ENCODE peak calls at places on chromosomes 3 and 15, in seven cellular contexts. O, E, X, W, D, J and L are unnamed samples.

GRCh38 chr3:171704002-171704401 is 106.3 kb downstream of the PLD1 start:
- DNase-seq in D (no peak), O (peak), J (no peak), E (peak), X (no peak), W (peak), L (peak)

GRCh38 chr15:70095387-70096214 is 2.1 kb downstream of the TLE3 start:
- DNase-seq in W (no peak), J (no peak), X (no peak), O (peak), D (no peak), E (no peak), L (no peak)

GRCh38 chr3:169138849-169139416 is 524.6 kb downstream of the MECOM start:
- DNase-seq in O (no peak), E (no peak), D (no peak), W (no peak), X (no peak), J (no peak), L (no peak)

GRCh38 chr3:113000691-113001090 is 9.9 kb downstream of the GTPBP8 start:
- DNase-seq in X (no peak), O (no peak), E (no peak), D (no peak), W (no peak), J (no peak), L (no peak)

GRCh38 chr3:76702676-76703075 is 337.2 kb upstream of the ROBO2 start:
- DNase-seq in X (no peak), W (no peak), E (no peak), O (no peak), J (no peak), D (no peak), L (no peak)

GRCh38 chr15:73283341-73283962 is 85.3 kb downstream of the HCN4 start:
- DNase-seq in O (no peak), W (no peak), E (no peak), X (no peak), D (no peak), J (no peak), L (no peak)

GRCh38 chr15:70627734-70628541 is 135.4 kb downstream of the UACA start:
- DNase-seq in D (no peak), X (no peak), W (peak), O (no peak), E (peak), J (no peak), L (no peak)

GRCh38 chr15:95300958-95301357 is 1029.5 kb upstream of the NR2F2 start:
- DNase-seq in X (no peak), D (no peak), O (no peak), W (peak), J (no peak), E (peak), L (no peak)

GRCh38 chr3:114439279-114439678 is 145.5 kb downstream of the TIGIT start:
- DNase-seq in O (no peak), D (no peak), J (no peak), X (no peak), E (no peak), W (no peak), L (no peak)